ENCODE peak calls at places on chromosomes 5 and 9, in eight cellular contexts. One of them, this sample, is unnamed.

GRCh38 chr9:5186416-5187169 is 1.2 kb upstream of the INSL6 start:
- DNase-seq in stomach: peak
- DNase-seq in stimulated activated CD8-positive, alpha-beta memory T cell treated with anti-CD3 and anti-CD28 coated beads, Interleukin-7, amount 100 ng/mL, for 24 hours: no peak
- DNase-seq in activated T-helper 1 cell treated with Interleukin-2 at 50 U/mL for 16 hours: peak
- DNase-seq in AG08395: peak
- DNase-seq in osteocyte: no peak
- DNase-seq in amniotic epithelial cell: peak
- DNase-seq in HepG2: peak
- DNase-seq in this sample: peak

GRCh38 chr9:125989524-125990180 is 242.5 kb downstream of the PBX3 start:
- DNase-seq in stomach: no peak
- DNase-seq in stimulated activated CD8-positive, alpha-beta memory T cell treated with anti-CD3 and anti-CD28 coated beads, Interleukin-7, amount 100 ng/mL, for 24 hours: no peak
- DNase-seq in activated T-helper 1 cell treated with Interleukin-2 at 50 U/mL for 16 hours: no peak
- DNase-seq in AG08395: no peak
- DNase-seq in osteocyte: no peak
- DNase-seq in amniotic epithelial cell: no peak
- DNase-seq in HepG2: no peak
- DNase-seq in this sample: no peak

GRCh38 chr9:68643901-68644809 is 60.9 kb upstream of the PIP5K1B start:
- DNase-seq in stomach: no peak
- DNase-seq in stimulated activated CD8-positive, alpha-beta memory T cell treated with anti-CD3 and anti-CD28 coated beads, Interleukin-7, amount 100 ng/mL, for 24 hours: no peak
- DNase-seq in activated T-helper 1 cell treated with Interleukin-2 at 50 U/mL for 16 hours: no peak
- DNase-seq in AG08395: no peak
- DNase-seq in osteocyte: no peak
- DNase-seq in amniotic epithelial cell: no peak
- DNase-seq in HepG2: no peak
- DNase-seq in this sample: no peak

GRCh38 chr5:34035732-34036131 is 7.3 kb downstream of the C1QTNF3 start:
- DNase-seq in stomach: no peak
- DNase-seq in stimulated activated CD8-positive, alpha-beta memory T cell treated with anti-CD3 and anti-CD28 coated beads, Interleukin-7, amount 100 ng/mL, for 24 hours: no peak
- DNase-seq in activated T-helper 1 cell treated with Interleukin-2 at 50 U/mL for 16 hours: no peak
- DNase-seq in AG08395: no peak
- DNase-seq in osteocyte: no peak
- DNase-seq in amniotic epithelial cell: no peak
- DNase-seq in HepG2: peak
- DNase-seq in this sample: no peak

GRCh38 chr5:149288437-149288836 is 16.8 kb downstream of the AFAP1L1 start:
- DNase-seq in stomach: no peak
- DNase-seq in stimulated activated CD8-positive, alpha-beta memory T cell treated with anti-CD3 and anti-CD28 coated beads, Interleukin-7, amount 100 ng/mL, for 24 hours: no peak
- DNase-seq in activated T-helper 1 cell treated with Interleukin-2 at 50 U/mL for 16 hours: no peak
- DNase-seq in AG08395: no peak
- DNase-seq in osteocyte: no peak
- DNase-seq in amniotic epithelial cell: no peak
- DNase-seq in HepG2: no peak
- DNase-seq in this sample: no peak

GRCh38 chr9:121750715-121751623 is 99.5 kb downstream of the DAB2IP start:
- DNase-seq in stomach: peak
- DNase-seq in stimulated activated CD8-positive, alpha-beta memory T cell treated with anti-CD3 and anti-CD28 coated beads, Interleukin-7, amount 100 ng/mL, for 24 hours: no peak
- DNase-seq in activated T-helper 1 cell treated with Interleukin-2 at 50 U/mL for 16 hours: no peak
- DNase-seq in AG08395: no peak
- DNase-seq in osteocyte: no peak
- DNase-seq in amniotic epithelial cell: no peak
- DNase-seq in HepG2: peak
- DNase-seq in this sample: peak

GRCh38 chr5:77295863-77296378 is 85.4 kb downstream of the PDE8B start:
- DNase-seq in stomach: no peak
- DNase-seq in stimulated activated CD8-positive, alpha-beta memory T cell treated with anti-CD3 and anti-CD28 coated beads, Interleukin-7, amount 100 ng/mL, for 24 hours: no peak
- DNase-seq in activated T-helper 1 cell treated with Interleukin-2 at 50 U/mL for 16 hours: no peak
- DNase-seq in AG08395: no peak
- DNase-seq in osteocyte: no peak
- DNase-seq in amniotic epithelial cell: no peak
- DNase-seq in HepG2: no peak
- DNase-seq in this sample: no peak

GRCh38 chr9:90880669-90881068 is 79.0 kb downstream of the SYK start:
- DNase-seq in stomach: no peak
- DNase-seq in stimulated activated CD8-positive, alpha-beta memory T cell treated with anti-CD3 and anti-CD28 coated beads, Interleukin-7, amount 100 ng/mL, for 24 hours: no peak
- DNase-seq in activated T-helper 1 cell treated with Interleukin-2 at 50 U/mL for 16 hours: no peak
- DNase-seq in AG08395: no peak
- DNase-seq in osteocyte: peak
- DNase-seq in amniotic epithelial cell: no peak
- DNase-seq in HepG2: no peak
- DNase-seq in this sample: no peak

GRCh38 chr5:56525117-56525516 is 290.2 kb upstream of the MAP3K1 start:
- DNase-seq in stomach: peak
- DNase-seq in stimulated activated CD8-positive, alpha-beta memory T cell treated with anti-CD3 and anti-CD28 coated beads, Interleukin-7, amount 100 ng/mL, for 24 hours: no peak
- DNase-seq in activated T-helper 1 cell treated with Interleukin-2 at 50 U/mL for 16 hours: no peak
- DNase-seq in AG08395: no peak
- DNase-seq in osteocyte: no peak
- DNase-seq in amniotic epithelial cell: peak
- DNase-seq in HepG2: no peak
- DNase-seq in this sample: no peak

GRCh38 chr9:98008764-98009163 is 25.6 kb downstream of the ANP32B start:
- DNase-seq in stomach: no peak
- DNase-seq in stimulated activated CD8-positive, alpha-beta memory T cell treated with anti-CD3 and anti-CD28 coated beads, Interleukin-7, amount 100 ng/mL, for 24 hours: no peak
- DNase-seq in activated T-helper 1 cell treated with Interleukin-2 at 50 U/mL for 16 hours: no peak
- DNase-seq in AG08395: no peak
- DNase-seq in osteocyte: no peak
- DNase-seq in amniotic epithelial cell: no peak
- DNase-seq in HepG2: no peak
- DNase-seq in this sample: no peak

GRCh38 chr5:145350501-145350900 is 484.6 kb downstream of the PRELID2 start:
- DNase-seq in stomach: no peak
- DNase-seq in stimulated activated CD8-positive, alpha-beta memory T cell treated with anti-CD3 and anti-CD28 coated beads, Interleukin-7, amount 100 ng/mL, for 24 hours: no peak
- DNase-seq in activated T-helper 1 cell treated with Interleukin-2 at 50 U/mL for 16 hours: no peak
- DNase-seq in AG08395: no peak
- DNase-seq in osteocyte: no peak
- DNase-seq in amniotic epithelial cell: peak
- DNase-seq in HepG2: no peak
- DNase-seq in this sample: no peak

GRCh38 chr5:1514027-1514818 is 9.5 kb downstream of the LPCAT1 start:
- DNase-seq in stomach: peak
- DNase-seq in stimulated activated CD8-positive, alpha-beta memory T cell treated with anti-CD3 and anti-CD28 coated beads, Interleukin-7, amount 100 ng/mL, for 24 hours: no peak
- DNase-seq in activated T-helper 1 cell treated with Interleukin-2 at 50 U/mL for 16 hours: no peak
- DNase-seq in AG08395: no peak
- DNase-seq in osteocyte: peak
- DNase-seq in amniotic epithelial cell: no peak
- DNase-seq in HepG2: no peak
- DNase-seq in this sample: no peak

GRCh38 chr5:54825005-54825404 is 160.4 kb downstream of the ESM1 start:
- DNase-seq in stomach: no peak
- DNase-seq in stimulated activated CD8-positive, alpha-beta memory T cell treated with anti-CD3 and anti-CD28 coated beads, Interleukin-7, amount 100 ng/mL, for 24 hours: no peak
- DNase-seq in activated T-helper 1 cell treated with Interleukin-2 at 50 U/mL for 16 hours: no peak
- DNase-seq in AG08395: peak
- DNase-seq in osteocyte: no peak
- DNase-seq in amniotic epithelial cell: peak
- DNase-seq in HepG2: no peak
- DNase-seq in this sample: no peak

GRCh38 chr5:1545126-1545797 is 21.5 kb upstream of the LPCAT1 start:
- DNase-seq in stomach: no peak
- DNase-seq in stimulated activated CD8-positive, alpha-beta memory T cell treated with anti-CD3 and anti-CD28 coated beads, Interleukin-7, amount 100 ng/mL, for 24 hours: no peak
- DNase-seq in activated T-helper 1 cell treated with Interleukin-2 at 50 U/mL for 16 hours: no peak
- DNase-seq in AG08395: no peak
- DNase-seq in osteocyte: peak
- DNase-seq in amniotic epithelial cell: no peak
- DNase-seq in HepG2: no peak
- DNase-seq in this sample: no peak

GRCh38 chr9:83012578-83013260 is 50.2 kb downstream of the RASEF start:
- DNase-seq in stomach: no peak
- DNase-seq in stimulated activated CD8-positive, alpha-beta memory T cell treated with anti-CD3 and anti-CD28 coated beads, Interleukin-7, amount 100 ng/mL, for 24 hours: no peak
- DNase-seq in activated T-helper 1 cell treated with Interleukin-2 at 50 U/mL for 16 hours: no peak
- DNase-seq in AG08395: no peak
- DNase-seq in osteocyte: no peak
- DNase-seq in amniotic epithelial cell: peak
- DNase-seq in HepG2: no peak
- DNase-seq in this sample: no peak

GRCh38 chr5:178277866-178278265 is 45.3 kb upstream of the PHYKPL start:
- DNase-seq in stomach: no peak
- DNase-seq in stimulated activated CD8-positive, alpha-beta memory T cell treated with anti-CD3 and anti-CD28 coated beads, Interleukin-7, amount 100 ng/mL, for 24 hours: no peak
- DNase-seq in activated T-helper 1 cell treated with Interleukin-2 at 50 U/mL for 16 hours: no peak
- DNase-seq in AG08395: no peak
- DNase-seq in osteocyte: no peak
- DNase-seq in amniotic epithelial cell: no peak
- DNase-seq in HepG2: no peak
- DNase-seq in this sample: no peak

GRCh38 chr9:97857603-97858392 is 4.8 kb downstream of the FOXE1 start:
- DNase-seq in stomach: no peak
- DNase-seq in stimulated activated CD8-positive, alpha-beta memory T cell treated with anti-CD3 and anti-CD28 coated beads, Interleukin-7, amount 100 ng/mL, for 24 hours: no peak
- DNase-seq in activated T-helper 1 cell treated with Interleukin-2 at 50 U/mL for 16 hours: no peak
- DNase-seq in AG08395: no peak
- DNase-seq in osteocyte: peak
- DNase-seq in amniotic epithelial cell: no peak
- DNase-seq in HepG2: no peak
- DNase-seq in this sample: no peak

GRCh38 chr9:32399110-32399815 is 14.8 kb downstream of the ACO1 start:
- DNase-seq in stomach: no peak
- DNase-seq in stimulated activated CD8-positive, alpha-beta memory T cell treated with anti-CD3 and anti-CD28 coated beads, Interleukin-7, amount 100 ng/mL, for 24 hours: no peak
- DNase-seq in activated T-helper 1 cell treated with Interleukin-2 at 50 U/mL for 16 hours: no peak
- DNase-seq in AG08395: no peak
- DNase-seq in osteocyte: no peak
- DNase-seq in amniotic epithelial cell: no peak
- DNase-seq in HepG2: no peak
- DNase-seq in this sample: no peak

GRCh38 chr5:77775773-77776605 is at the start of gene TBCA:
- DNase-seq in stomach: peak
- DNase-seq in stimulated activated CD8-positive, alpha-beta memory T cell treated with anti-CD3 and anti-CD28 coated beads, Interleukin-7, amount 100 ng/mL, for 24 hours: peak
- DNase-seq in activated T-helper 1 cell treated with Interleukin-2 at 50 U/mL for 16 hours: peak
- DNase-seq in AG08395: peak
- DNase-seq in osteocyte: peak
- DNase-seq in amniotic epithelial cell: peak
- DNase-seq in HepG2: peak
- DNase-seq in this sample: peak

GRCh38 chr9:124820606-124821246 is 32.5 kb upstream of the WDR38 start:
- DNase-seq in stomach: no peak
- DNase-seq in stimulated activated CD8-positive, alpha-beta memory T cell treated with anti-CD3 and anti-CD28 coated beads, Interleukin-7, amount 100 ng/mL, for 24 hours: no peak
- DNase-seq in activated T-helper 1 cell treated with Interleukin-2 at 50 U/mL for 16 hours: no peak
- DNase-seq in AG08395: no peak
- DNase-seq in osteocyte: no peak
- DNase-seq in amniotic epithelial cell: no peak
- DNase-seq in HepG2: no peak
- DNase-seq in this sample: no peak

GRCh38 chr9:18371621-18372020 is 102.3 kb upstream of the ADAMTSL1 start:
- DNase-seq in stomach: no peak
- DNase-seq in stimulated activated CD8-positive, alpha-beta memory T cell treated with anti-CD3 and anti-CD28 coated beads, Interleukin-7, amount 100 ng/mL, for 24 hours: no peak
- DNase-seq in activated T-helper 1 cell treated with Interleukin-2 at 50 U/mL for 16 hours: no peak
- DNase-seq in AG08395: no peak
- DNase-seq in osteocyte: no peak
- DNase-seq in amniotic epithelial cell: peak
- DNase-seq in HepG2: no peak
- DNase-seq in this sample: no peak

GRCh38 chr9:110048473-110048975 is 159.4 kb downstream of the C9orf152 start:
- DNase-seq in stomach: peak
- DNase-seq in stimulated activated CD8-positive, alpha-beta memory T cell treated with anti-CD3 and anti-CD28 coated beads, Interleukin-7, amount 100 ng/mL, for 24 hours: peak
- DNase-seq in activated T-helper 1 cell treated with Interleukin-2 at 50 U/mL for 16 hours: peak
- DNase-seq in AG08395: peak
- DNase-seq in osteocyte: peak
- DNase-seq in amniotic epithelial cell: peak
- DNase-seq in HepG2: no peak
- DNase-seq in this sample: no peak

GRCh38 chr5:116572375-116573278 is 2.0 kb downstream of the SEMA6A start:
- DNase-seq in stomach: peak
- DNase-seq in stimulated activated CD8-positive, alpha-beta memory T cell treated with anti-CD3 and anti-CD28 coated beads, Interleukin-7, amount 100 ng/mL, for 24 hours: no peak
- DNase-seq in activated T-helper 1 cell treated with Interleukin-2 at 50 U/mL for 16 hours: no peak
- DNase-seq in AG08395: no peak
- DNase-seq in osteocyte: no peak
- DNase-seq in amniotic epithelial cell: no peak
- DNase-seq in HepG2: no peak
- DNase-seq in this sample: peak

This sample was measured in HuH-7.